ENCODE peak calls at places on chromosomes 2 and 18, in four cellular contexts. M is IMR-90, Q is body of pancreas, P is RWPE2. K is an unnamed sample.
A peak's percentile ranks its signal among the peaks of the same experiment; 100 is the strongest.

GRCh38 chr18:73316513-73316912 is 448.7 kb upstream of the NETO1 start:
- DNase-seq in M (peak; percentile 28), Q (no peak), P (no peak), K (no peak)

GRCh38 chr2:100235581-100235980 is 86.7 kb downstream of the LONRF2 start:
- DNase-seq in M (no peak), Q (no peak), P (no peak), K (no peak)

GRCh38 chr18:26386002-26386401 is 159.8 kb downstream of the TAF4B start:
- DNase-seq in M (peak; percentile 46), Q (peak; percentile 32), P (no peak), K (no peak)

GRCh38 chr2:36379710-36380448 is 24.3 kb downstream of the CRIM1 start:
- DNase-seq in M (peak; percentile 73), Q (no peak), P (no peak), K (no peak)

GRCh38 chr2:9703085-9703641 is 72.4 kb upstream of the YWHAQ start:
- DNase-seq in M (peak; percentile 71), Q (peak; percentile 35), P (peak; percentile 95), K (peak; percentile 33)

GRCh38 chr18:49819768-49820662 is 6.7 kb upstream of the ACAA2 start:
- DNase-seq in M (no peak), Q (peak; percentile 9), P (no peak), K (no peak)

GRCh38 chr2:121907905-121908304 is 152.5 kb downstream of the TSN start:
- DNase-seq in M (no peak), Q (no peak), P (no peak), K (peak; percentile 77)

GRCh38 chr2:63029058-63029457 is 21.6 kb upstream of the OTX1 start:
- DNase-seq in M (peak; percentile 73), Q (no peak), P (no peak), K (no peak)

GRCh38 chr18:57234346-57234745 is 87.5 kb downstream of the BOD1L2 start:
- DNase-seq in M (no peak), Q (no peak), P (no peak), K (no peak)

GRCh38 chr2:112155331-112156151 is 17.4 kb downstream of the FBLN7 start:
- DNase-seq in M (no peak), Q (no peak), P (no peak), K (peak; percentile 52)

GRCh38 chr2:71813801-71814470 is 333.7 kb downstream of the CYP26B1 start:
- DNase-seq in M (no peak), Q (no peak), P (no peak), K (no peak)

GRCh38 chr2:202023198-202023903 is 10.3 kb upstream of the FZD7 start:
- DNase-seq in M (no peak), Q (no peak), P (no peak), K (no peak)

GRCh38 chr18:45384137-45384998 is 230.9 kb upstream of the SLC14A2 start:
- DNase-seq in M (peak; percentile 35), Q (peak; percentile 73), P (no peak), K (peak; percentile 35)

GRCh38 chr18:10365021-10365420 is 89.4 kb upstream of the APCDD1 start:
- DNase-seq in M (no peak), Q (no peak), P (no peak), K (no peak)

GRCh38 chr18:78242307-78242643 is 737.3 kb upstream of the SALL3 start:
- DNase-seq in M (no peak), Q (peak; percentile 29), P (no peak), K (no peak)

GRCh38 chr2:239398536-239398935 is 2.3 kb downstream of the HDAC4 start:
- DNase-seq in M (no peak), Q (no peak), P (no peak), K (no peak)

GRCh38 chr2:150485871-150486538 is 1.5 kb downstream of the RND3 start:
- DNase-seq in M (peak; percentile 75), Q (peak; percentile 75), P (peak; percentile 83), K (peak; percentile 77)

GRCh38 chr2:15760232-15760890 is 168.7 kb downstream of the DDX1 start:
- DNase-seq in M (no peak), Q (no peak), P (no peak), K (no peak)

GRCh38 chr2:186518945-186519344 is 32.9 kb downstream of the ZC3H15 start:
- DNase-seq in M (peak; percentile 67), Q (no peak), P (no peak), K (no peak)

GRCh38 chr2:195318440-195319111 is 338.4 kb upstream of the SLC39A10 start:
- DNase-seq in M (peak; percentile 37), Q (peak; percentile 42), P (no peak), K (no peak)

GRCh38 chr2:3608373-3609278 is 13.7 kb downstream of the COLEC11 start:
- DNase-seq in M (no peak), Q (no peak), P (no peak), K (no peak)

GRCh38 chr2:66577331-66578041 is 142.6 kb downstream of the MEIS1 start:
- DNase-seq in M (peak; percentile 56), Q (peak; percentile 60), P (no peak), K (no peak)

GRCh38 chr2:129877795-129878775 is 101.4 kb upstream of the RAB6C start:
- DNase-seq in M (peak; percentile 51), Q (peak; percentile 67), P (no peak), K (peak; percentile 42)

GRCh38 chr2:143161982-143162837 is 33.0 kb downstream of the ARHGAP15 start:
- DNase-seq in M (peak; percentile 58), Q (peak; percentile 58), P (no peak), K (no peak)

GRCh38 chr2:165390875-165391274 is 78.6 kb upstream of the CSRNP3 start:
- DNase-seq in M (no peak), Q (no peak), P (no peak), K (no peak)

GRCh38 chr2:215619022-215619958 is 183.4 kb upstream of the FN1 start:
- DNase-seq in M (peak; percentile 67), Q (no peak), P (no peak), K (no peak)

GRCh38 chr18:4004176-4004829 is 450.8 kb downstream of the DLGAP1 start:
- DNase-seq in M (peak; percentile 51), Q (no peak), P (no peak), K (no peak)

GRCh38 chr2:1246239-1246638 is 167.0 kb upstream of the TPO start:
- DNase-seq in M (no peak), Q (no peak), P (no peak), K (no peak)

GRCh38 chr2:66281980-66282379 is 152.9 kb upstream of the MEIS1 start:
- DNase-seq in M (no peak), Q (no peak), P (no peak), K (no peak)

GRCh38 chr2:206086683-206087350 is 843 bp upstream of the INO80D start:
- DNase-seq in M (no peak), Q (no peak), P (no peak), K (no peak)

DNA sequence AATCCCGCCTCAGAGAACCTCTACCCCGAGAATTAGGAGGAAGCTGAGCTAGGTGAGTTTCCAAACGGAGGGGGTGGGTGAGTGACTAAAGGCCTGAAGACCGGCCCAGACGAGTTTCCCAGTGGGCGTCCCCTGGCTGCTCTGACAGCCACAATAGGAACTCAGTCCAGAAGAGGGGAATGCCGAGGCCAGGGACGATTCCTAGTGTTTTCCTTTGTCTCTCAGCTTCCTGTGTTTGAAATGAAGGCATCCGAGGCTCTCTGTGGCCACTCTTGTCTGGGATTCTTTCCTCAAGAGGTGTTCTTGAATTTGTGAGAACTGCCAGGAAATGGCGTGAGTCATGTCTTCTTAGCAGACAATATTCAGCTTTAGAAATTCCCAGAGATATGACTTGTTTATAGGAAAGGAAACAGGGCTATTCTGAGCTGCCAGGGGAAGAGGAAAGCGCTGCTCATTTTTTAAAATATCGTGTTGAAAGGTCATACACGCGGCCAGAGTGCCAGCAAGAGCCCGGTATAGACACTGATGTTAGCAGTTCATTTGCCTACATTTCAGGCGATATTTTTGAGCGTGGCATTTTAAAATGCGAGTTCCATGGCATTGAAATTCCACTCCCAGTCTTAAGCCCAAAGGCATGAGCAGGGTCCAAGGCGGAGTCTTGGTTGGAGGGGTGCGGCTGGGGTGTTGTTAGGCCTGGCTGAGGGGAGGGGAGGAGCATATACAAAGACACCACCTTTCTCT is 169.1 kb upstream of the KLF7 start:
- DNase-seq in M (peak; percentile 100), Q (peak; percentile 58), P (peak; percentile 95), K (peak; percentile 70)
- H3K4me3 ChIP-seq in M (peak overlapping the region; percentile 24), Q (no peak overlapping the region), P (peak overlapping the region; percentile 1), K (peak overlapping the region; percentile 35)

GRCh38 chr2:212900715-212901114 is 250.7 kb downstream of the IKZF2 start:
- DNase-seq in M (no peak), Q (no peak), P (no peak), K (no peak)

GRCh38 chr2:212901604-212902275 is 249.7 kb downstream of the IKZF2 start:
- DNase-seq in M (no peak), Q (no peak), P (no peak), K (no peak)

GRCh38 chr2:212897296-212897695 is 254.1 kb downstream of the IKZF2 start:
- DNase-seq in M (peak; percentile 58), Q (no peak), P (no peak), K (no peak)

GRCh38 chr2:212894026-212894425 is 257.4 kb downstream of the IKZF2 start:
- DNase-seq in M (no peak), Q (no peak), P (no peak), K (no peak)

GRCh38 chr2:212898011-212898410 is 253.4 kb downstream of the IKZF2 start:
- DNase-seq in M (no peak), Q (no peak), P (no peak), K (no peak)
- H3K4me1 ChIP-seq in M (no peaks in the 10 kb centered on the region), Q (no peaks in the 10 kb centered on the region), P (peaks cover 13% of the 10 kb centered on the region), K (no peaks in the 10 kb centered on the region)

DNA sequence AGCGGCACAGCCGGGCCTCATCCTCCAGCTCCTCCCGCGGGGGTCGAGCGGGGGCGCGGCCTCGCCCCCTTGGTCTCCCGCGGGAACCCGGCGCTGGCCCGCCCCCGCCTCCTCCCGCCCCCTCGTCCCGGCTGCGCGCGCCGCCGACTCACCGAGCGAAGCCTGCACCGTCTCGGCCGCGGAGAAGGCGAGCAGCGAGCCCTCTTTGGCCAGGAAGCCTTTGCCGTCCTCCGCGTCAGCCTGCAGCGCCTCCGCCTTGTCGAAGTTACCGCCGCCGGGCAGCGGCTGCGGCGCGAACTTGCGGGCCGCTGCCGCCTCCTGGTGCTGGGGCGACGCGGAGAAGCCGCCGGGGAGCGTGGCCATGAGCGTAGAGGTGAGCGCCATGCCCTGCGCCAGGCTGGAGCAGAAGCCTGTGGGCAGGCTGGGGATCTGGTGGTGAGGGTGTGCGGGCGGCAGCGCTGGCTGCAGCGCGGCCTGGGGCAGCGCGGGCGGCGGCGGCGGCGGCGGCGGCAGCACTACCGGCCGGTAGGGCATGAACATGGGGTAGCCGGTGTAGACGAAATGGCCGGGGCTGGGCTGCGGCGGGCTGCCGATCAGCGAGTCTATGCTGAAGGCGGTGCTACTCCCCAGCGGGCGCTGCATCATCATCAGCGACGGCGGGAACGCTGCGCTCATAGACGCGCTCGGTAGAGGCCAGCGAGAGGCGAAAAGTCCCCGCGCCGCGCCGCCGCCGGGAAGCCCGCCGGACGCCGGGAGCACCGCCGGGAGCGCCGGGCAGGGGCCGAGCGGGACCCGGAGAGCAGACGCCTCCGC is 683 bp downstream of the GBX2 start:
- DNase-seq in M (peak; percentile 42), Q (no peak), P (no peak), K (no peak)
- H3K4me3 ChIP-seq in M (peak overlapping the region; percentile 31), Q (no peak overlapping the region), P (peak overlapping the region; percentile 39), K (peak overlapping the region; percentile 29)

DNA sequence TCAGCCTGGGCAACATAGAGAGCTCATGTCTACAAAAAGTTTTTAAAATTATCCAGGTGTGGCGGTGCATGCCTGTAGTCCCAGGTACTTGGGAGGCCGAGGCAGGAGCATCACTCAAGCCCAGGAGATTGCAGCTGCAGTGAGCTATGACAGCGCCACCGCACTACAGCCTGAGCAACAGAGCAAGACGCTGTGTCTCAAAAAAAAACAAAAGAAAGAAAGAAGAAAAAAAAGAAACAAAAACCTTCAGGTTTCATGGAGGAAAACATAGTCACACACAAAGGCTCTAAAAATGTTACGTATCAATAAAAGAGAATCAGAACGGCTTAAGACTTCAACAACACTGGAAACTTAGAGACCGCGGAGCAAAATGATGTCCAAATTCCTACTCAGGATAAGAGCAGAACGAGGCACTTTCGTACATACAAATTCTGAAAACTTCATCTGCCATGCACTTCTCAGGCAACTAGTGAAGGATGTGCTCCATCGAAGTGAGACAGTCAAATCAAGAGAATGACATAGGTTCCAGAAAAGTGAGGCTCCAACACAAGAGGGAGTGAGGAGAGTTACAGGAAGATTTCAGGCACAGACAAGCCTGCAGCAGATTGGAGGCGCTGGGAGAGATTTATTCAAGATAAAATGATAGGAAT is 4.4 kb downstream of the HDLBP start:
- DNase-seq in M (no peak), Q (no peak), P (no peak), K (no peak)
- H3K4me1 ChIP-seq in M (peaks cover 4% of the 10 kb centered on the region), Q (peaks cover 56% of the 10 kb centered on the region), P (peaks cover 42% of the 10 kb centered on the region), K (no peaks in the 10 kb centered on the region)

K was measured in tibial artery.